ENCODE peak calls at places on chromosomes 13 and 19, in six cellular contexts. S is A549, O is IMR-90, V is GM12878, L is HepG2, K is K562. U is an unnamed sample.

GRCh38 chr19:46856062-46857022 is 4.5 kb upstream of the ARHGAP35 start:
- DNase-seq in O (peak), K (peak), S (peak), V (peak), L (peak), U (peak)

GRCh38 chr19:41373993-41374392 is 2.3 kb upstream of the TMEM91 start:
- DNase-seq in K (no peak), S (no peak), V (no peak), O (peak), L (no peak), U (peak)

GRCh38 chr19:778910-779653 is 18.2 kb upstream of the PTBP1 start:
- DNase-seq in K (no peak), S (peak), V (no peak), L (peak), O (peak), U (no peak)

GRCh38 chr19:23384166-23384565 is 11.1 kb downstream of the ZNF91 start:
- DNase-seq in O (no peak), V (no peak), K (no peak), L (no peak), S (no peak), U (no peak)

GRCh38 chr19:33424181-33424580 is 50.7 kb downstream of the CEBPG start:
- DNase-seq in S (no peak), K (no peak), O (no peak), V (no peak), L (no peak), U (no peak)

GRCh38 chr19:10420444-10421239 is at the start of gene PDE4A:
- DNase-seq in S (peak), L (no peak), V (no peak), O (no peak), K (peak), U (peak)

GRCh38 chr13:72194531-72194930 is 327.5 kb upstream of the DACH1 start:
- DNase-seq in L (no peak), S (no peak), V (no peak), K (no peak), O (no peak), U (no peak)

GRCh38 chr13:59409211-59409610 is 754.5 kb downstream of the DIAPH3 start:
- DNase-seq in O (peak), L (no peak), V (no peak), S (no peak), K (no peak), U (no peak)

GRCh38 chr13:110073982-110074381 is 233.0 kb downstream of the COL4A1 start:
- DNase-seq in O (no peak), L (no peak), S (peak), V (no peak), K (peak), U (no peak)

GRCh38 chr13:31327157-31327556 is 127.4 kb downstream of the B3GLCT start:
- DNase-seq in K (no peak), L (no peak), O (no peak), V (no peak), S (no peak), U (no peak)

GRCh38 chr13:114261328-114261965 is 20.0 kb upstream of the UPF3A start:
- DNase-seq in V (no peak), K (no peak), O (no peak), S (no peak), L (no peak), U (no peak)
- TF ChIP-seq SMC3 in V (no peak), K (no peak), O (no peak), S (no peak), L (no peak), U (no peak)

GRCh38 chr13:113806104-113806471 is 47.1 kb downstream of the TMEM255B start:
- DNase-seq in O (no peak), L (no peak), V (no peak), K (no peak), S (no peak), U (no peak)

GRCh38 chr13:113805431-113806103 is 46.5 kb downstream of the TMEM255B start:
- DNase-seq in O (no peak), K (no peak), L (no peak), S (no peak), V (no peak), U (no peak)

GRCh38 chr13:113803409-113804016 is 44.5 kb downstream of the TMEM255B start:
- DNase-seq in L (no peak), V (no peak), S (no peak), O (no peak), K (no peak), U (no peak)

GRCh38 chr13:113804017-113804702 is 45.1 kb downstream of the TMEM255B start:
- DNase-seq in S (no peak), K (no peak), L (no peak), V (no peak), O (no peak), U (no peak)

DNA sequence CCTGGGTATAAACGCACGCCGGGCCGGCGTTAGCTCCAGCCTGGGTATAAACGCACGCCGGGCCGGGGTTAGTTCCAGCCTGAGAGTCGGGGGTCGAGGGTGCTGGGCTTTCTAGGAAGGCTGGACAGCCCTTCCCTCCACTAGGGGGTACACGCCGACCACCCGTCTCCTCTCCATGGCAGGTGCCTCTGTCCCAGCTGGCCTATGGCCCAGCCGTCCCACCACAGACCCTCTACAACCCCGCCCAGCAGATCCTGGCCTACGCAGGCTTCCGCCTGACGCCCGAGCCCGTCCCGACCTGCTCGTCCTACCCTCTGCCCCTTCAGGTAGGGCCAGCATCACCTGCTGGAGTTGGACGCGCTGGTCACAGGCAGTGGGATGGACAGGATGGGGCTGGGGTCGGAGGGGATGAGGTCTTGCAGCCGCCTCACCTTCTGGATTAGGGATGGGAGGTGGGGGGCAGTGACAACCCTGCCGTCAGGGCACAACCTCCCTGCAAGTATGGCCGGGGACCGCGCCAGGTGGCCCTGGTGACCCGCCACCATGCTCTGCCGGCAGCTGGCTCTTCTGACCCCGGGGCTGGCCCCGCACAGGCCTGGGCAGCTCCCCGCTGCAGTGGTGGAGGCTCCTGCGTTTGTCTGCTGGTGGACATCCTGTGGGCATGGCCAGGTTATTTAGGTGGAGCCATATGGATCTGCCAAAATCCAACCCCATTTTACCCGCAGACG is 45.8 kb downstream of the TMEM255B start:
- DNase-seq in V (no peak), K (no peak), L (no peak), S (no peak), O (no peak), U (no peak)
- TF ChIP-seq SMC3 in V (no peak), K (no peak), L (no peak), S (no peak), O (no peak), U (no peak)

DNA sequence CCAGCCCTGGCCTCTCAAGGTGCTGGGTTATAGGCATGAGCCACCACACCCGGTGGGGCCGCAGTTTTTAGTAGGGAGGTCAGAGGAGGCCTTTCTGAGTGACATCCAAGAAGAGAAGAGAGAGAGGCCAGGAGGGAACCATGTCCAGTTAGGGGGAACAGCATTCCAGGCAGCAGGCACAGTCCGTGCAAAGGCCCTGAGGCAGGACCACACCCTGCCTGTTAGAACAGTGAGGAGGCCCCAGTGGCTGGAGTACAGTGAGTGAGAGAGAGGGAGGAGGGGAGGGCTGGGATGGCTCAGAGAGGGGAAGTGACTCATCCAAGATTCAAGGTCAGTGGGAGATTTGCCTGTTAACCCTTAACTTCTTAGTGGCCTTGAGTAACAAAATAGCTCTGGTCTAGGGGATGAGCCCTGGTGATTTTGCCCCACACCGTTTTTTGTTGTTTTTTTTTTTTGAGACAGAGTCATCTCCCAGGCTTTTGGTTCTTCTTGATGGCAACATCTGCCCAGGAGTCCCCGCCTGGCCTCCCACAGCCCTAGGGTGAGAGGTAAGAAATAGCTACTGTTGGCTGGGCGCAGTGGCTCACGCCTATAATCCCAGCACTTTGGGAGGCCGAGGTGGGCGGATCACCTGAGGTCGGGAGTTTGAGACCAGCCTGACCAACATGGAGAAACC is 2.7 kb upstream of the PLIN3 start:
- DNase-seq in V (no peak), O (peak), S (peak), K (peak), L (peak), U (no peak)
- TF ChIP-seq SMC3 in V (no peak), O (no peak), S (peak), K (no peak), L (peak), U (no peak)

DNA sequence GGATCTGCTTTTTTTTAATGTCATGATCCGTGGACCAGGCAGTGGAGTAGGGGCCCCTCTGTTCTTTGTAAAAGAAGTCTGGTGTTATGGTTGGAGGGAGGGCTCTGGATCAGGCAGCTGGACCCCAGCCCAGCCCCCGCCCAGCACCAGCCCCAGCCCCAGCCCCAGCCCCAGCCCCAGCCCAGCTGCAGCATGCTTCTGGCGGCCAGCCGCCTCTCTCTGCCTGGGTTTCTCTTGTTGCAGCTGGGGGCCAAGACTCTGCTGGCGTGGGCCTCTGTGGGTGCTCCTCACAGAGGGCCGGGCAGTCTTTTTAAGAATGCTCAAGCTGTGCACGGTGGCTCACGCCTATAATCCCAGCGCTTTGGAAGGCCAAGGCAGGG is 17.9 kb downstream of the DOT1L start:
- DNase-seq in K (no peak), S (no peak), O (no peak), L (no peak), V (no peak), U (no peak)
- TF ChIP-seq SMC3 in K (no peak), S (no peak), O (no peak), L (no peak), V (no peak), U (no peak)

DNA sequence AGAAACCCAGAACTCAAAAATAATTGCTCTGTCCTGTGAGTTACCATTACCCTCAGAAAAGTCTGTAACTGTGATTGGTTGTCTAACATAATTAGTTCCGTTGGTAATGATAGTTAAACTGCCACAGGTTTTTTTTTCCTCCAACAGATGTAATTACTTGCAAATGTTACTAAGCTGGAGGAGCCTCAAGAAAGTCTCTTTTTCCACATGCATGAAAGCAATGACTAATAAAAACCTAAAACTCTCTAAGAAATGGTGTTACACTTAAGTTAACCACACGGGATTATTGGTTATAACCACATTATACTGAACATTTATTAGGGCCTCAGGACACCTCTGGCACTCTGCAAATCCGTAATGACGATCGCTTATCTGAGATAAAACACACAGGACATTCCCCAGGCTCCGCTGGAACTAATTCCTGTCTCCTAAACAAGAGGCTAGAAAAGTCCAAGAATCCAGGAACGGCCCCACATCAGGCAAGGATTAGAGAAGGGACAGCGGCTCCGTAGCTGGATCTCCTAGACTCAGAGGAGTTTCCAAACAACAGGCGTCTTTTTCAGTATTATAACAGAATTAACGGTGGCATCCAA is 753 bp downstream of the ZNF235 start:
- DNase-seq in O (peak), L (no peak), S (peak), V (no peak), K (peak), U (peak)
- TF ChIP-seq SMC3 in O (no peak), L (no peak), S (no peak), V (no peak), K (no peak), U (no peak)